ENCODE peak calls at places on chromosomes 5 and 9, in nine cellular contexts. One of them, this sample, is unnamed.
A peak's percentile ranks its signal among the peaks of the same experiment; 100 is the strongest.

GRCh38 chr5:35855221-35855620 is 1.5 kb upstream of the IL7R start:
- DNase-seq in MM.1S: no peak
- DNase-seq in SJSA1: no peak
- DNase-seq in adipocyte: no peak
- DNase-seq in T-cell: no peak
- DNase-seq in caudate nucleus: no peak
- DNase-seq in activated CD4-positive, alpha-beta T cell treated with anti-CD3 and anti-CD28 coated beads, Interleukin-2, amount 50 U/mL, for 24 hours: no peak
- DNase-seq in AG10803: no peak
- DNase-seq in erythroblast: no peak
- DNase-seq in this sample: no peak

GRCh38 chr9:13674926-13675637 is 395.6 kb upstream of the MPDZ start:
- DNase-seq in MM.1S: no peak
- DNase-seq in SJSA1: no peak
- DNase-seq in adipocyte: no peak
- DNase-seq in T-cell: no peak
- DNase-seq in caudate nucleus: no peak
- DNase-seq in activated CD4-positive, alpha-beta T cell treated with anti-CD3 and anti-CD28 coated beads, Interleukin-2, amount 50 U/mL, for 24 hours: no peak
- DNase-seq in AG10803: no peak
- DNase-seq in erythroblast: no peak
- DNase-seq in this sample: no peak

GRCh38 chr5:10827571-10827970 is 66.5 kb upstream of the DAP start:
- DNase-seq in MM.1S: no peak
- DNase-seq in SJSA1: no peak
- DNase-seq in adipocyte: no peak
- DNase-seq in T-cell: no peak
- DNase-seq in caudate nucleus: no peak
- DNase-seq in activated CD4-positive, alpha-beta T cell treated with anti-CD3 and anti-CD28 coated beads, Interleukin-2, amount 50 U/mL, for 24 hours: no peak
- DNase-seq in AG10803: no peak
- DNase-seq in erythroblast: no peak
- DNase-seq in this sample: no peak

GRCh38 chr9:136239135-136239962 is 6.3 kb downstream of the QSOX2 start:
- DNase-seq in MM.1S: no peak
- DNase-seq in SJSA1: no peak
- DNase-seq in adipocyte: no peak
- DNase-seq in T-cell: no peak
- DNase-seq in caudate nucleus: no peak
- DNase-seq in activated CD4-positive, alpha-beta T cell treated with anti-CD3 and anti-CD28 coated beads, Interleukin-2, amount 50 U/mL, for 24 hours: no peak
- DNase-seq in AG10803: no peak
- DNase-seq in erythroblast: no peak
- DNase-seq in this sample: no peak

GRCh38 chr5:89236900-89237299 is 353.9 kb upstream of the MEF2C start:
- DNase-seq in MM.1S: no peak
- DNase-seq in SJSA1: peak; percentile 22
- DNase-seq in adipocyte: no peak
- DNase-seq in T-cell: no peak
- DNase-seq in caudate nucleus: no peak
- DNase-seq in activated CD4-positive, alpha-beta T cell treated with anti-CD3 and anti-CD28 coated beads, Interleukin-2, amount 50 U/mL, for 24 hours: no peak
- DNase-seq in AG10803: no peak
- DNase-seq in erythroblast: no peak
- DNase-seq in this sample: no peak

GRCh38 chr5:82307431-82307830 is 29.3 kb upstream of the RPS23 start:
- DNase-seq in MM.1S: no peak
- DNase-seq in SJSA1: peak; percentile 35
- DNase-seq in adipocyte: peak; percentile 54
- DNase-seq in T-cell: no peak
- DNase-seq in caudate nucleus: no peak
- DNase-seq in activated CD4-positive, alpha-beta T cell treated with anti-CD3 and anti-CD28 coated beads, Interleukin-2, amount 50 U/mL, for 24 hours: no peak
- DNase-seq in AG10803: peak; percentile 83
- DNase-seq in erythroblast: no peak
- DNase-seq in this sample: no peak

GRCh38 chr5:147642666-147643065 is 132.8 kb upstream of the DPYSL3 start:
- DNase-seq in MM.1S: no peak
- DNase-seq in SJSA1: no peak
- DNase-seq in adipocyte: no peak
- DNase-seq in T-cell: no peak
- DNase-seq in caudate nucleus: no peak
- DNase-seq in activated CD4-positive, alpha-beta T cell treated with anti-CD3 and anti-CD28 coated beads, Interleukin-2, amount 50 U/mL, for 24 hours: no peak
- DNase-seq in AG10803: no peak
- DNase-seq in erythroblast: no peak
- DNase-seq in this sample: no peak

GRCh38 chr9:89154651-89155336 is 23.8 kb downstream of the SHC3 start:
- DNase-seq in MM.1S: no peak
- DNase-seq in SJSA1: peak; percentile 58
- DNase-seq in adipocyte: peak; percentile 77
- DNase-seq in T-cell: no peak
- DNase-seq in caudate nucleus: no peak
- DNase-seq in activated CD4-positive, alpha-beta T cell treated with anti-CD3 and anti-CD28 coated beads, Interleukin-2, amount 50 U/mL, for 24 hours: peak; percentile 31
- DNase-seq in AG10803: peak; percentile 93
- DNase-seq in erythroblast: no peak
- DNase-seq in this sample: no peak

GRCh38 chr5:139183502-139183901 is 14.7 kb downstream of the SIL1 start:
- DNase-seq in MM.1S: no peak
- DNase-seq in SJSA1: no peak
- DNase-seq in adipocyte: no peak
- DNase-seq in T-cell: no peak
- DNase-seq in caudate nucleus: no peak
- DNase-seq in activated CD4-positive, alpha-beta T cell treated with anti-CD3 and anti-CD28 coated beads, Interleukin-2, amount 50 U/mL, for 24 hours: no peak
- DNase-seq in AG10803: no peak
- DNase-seq in erythroblast: no peak
- DNase-seq in this sample: no peak

GRCh38 chr9:82781965-82782392 is 281.0 kb downstream of the RASEF start:
- DNase-seq in MM.1S: no peak
- DNase-seq in SJSA1: no peak
- DNase-seq in adipocyte: no peak
- DNase-seq in T-cell: no peak
- DNase-seq in caudate nucleus: no peak
- DNase-seq in activated CD4-positive, alpha-beta T cell treated with anti-CD3 and anti-CD28 coated beads, Interleukin-2, amount 50 U/mL, for 24 hours: no peak
- DNase-seq in AG10803: no peak
- DNase-seq in erythroblast: no peak
- DNase-seq in this sample: no peak

GRCh38 chr5:24621809-24622208 is 23.0 kb downstream of the CDH10 start:
- DNase-seq in MM.1S: no peak
- DNase-seq in SJSA1: no peak
- DNase-seq in adipocyte: no peak
- DNase-seq in T-cell: no peak
- DNase-seq in caudate nucleus: no peak
- DNase-seq in activated CD4-positive, alpha-beta T cell treated with anti-CD3 and anti-CD28 coated beads, Interleukin-2, amount 50 U/mL, for 24 hours: no peak
- DNase-seq in AG10803: peak; percentile 35
- DNase-seq in erythroblast: no peak
- DNase-seq in this sample: no peak

GRCh38 chr5:115738807-115739206 is 77.7 kb downstream of the CDO1 start:
- DNase-seq in MM.1S: no peak
- DNase-seq in SJSA1: no peak
- DNase-seq in adipocyte: no peak
- DNase-seq in T-cell: no peak
- DNase-seq in caudate nucleus: no peak
- DNase-seq in activated CD4-positive, alpha-beta T cell treated with anti-CD3 and anti-CD28 coated beads, Interleukin-2, amount 50 U/mL, for 24 hours: no peak
- DNase-seq in AG10803: no peak
- DNase-seq in erythroblast: no peak
- DNase-seq in this sample: no peak

GRCh38 chr9:134454386-134454978 is 128.2 kb downstream of the RXRA start:
- DNase-seq in MM.1S: no peak
- DNase-seq in SJSA1: no peak
- DNase-seq in adipocyte: no peak
- DNase-seq in T-cell: no peak
- DNase-seq in caudate nucleus: no peak
- DNase-seq in activated CD4-positive, alpha-beta T cell treated with anti-CD3 and anti-CD28 coated beads, Interleukin-2, amount 50 U/mL, for 24 hours: no peak
- DNase-seq in AG10803: no peak
- DNase-seq in erythroblast: no peak
- DNase-seq in this sample: no peak

GRCh38 chr9:7691909-7692308 is 107.7 kb downstream of the DMAC1 start:
- DNase-seq in MM.1S: no peak
- DNase-seq in SJSA1: no peak
- DNase-seq in adipocyte: no peak
- DNase-seq in T-cell: no peak
- DNase-seq in caudate nucleus: no peak
- DNase-seq in activated CD4-positive, alpha-beta T cell treated with anti-CD3 and anti-CD28 coated beads, Interleukin-2, amount 50 U/mL, for 24 hours: no peak
- DNase-seq in AG10803: no peak
- DNase-seq in erythroblast: no peak
- DNase-seq in this sample: no peak

GRCh38 chr5:74112372-74112875 is 486.4 kb downstream of the ARHGEF28 start:
- DNase-seq in MM.1S: no peak
- DNase-seq in SJSA1: no peak
- DNase-seq in adipocyte: no peak
- DNase-seq in T-cell: no peak
- DNase-seq in caudate nucleus: no peak
- DNase-seq in activated CD4-positive, alpha-beta T cell treated with anti-CD3 and anti-CD28 coated beads, Interleukin-2, amount 50 U/mL, for 24 hours: no peak
- DNase-seq in AG10803: no peak
- DNase-seq in erythroblast: no peak
- DNase-seq in this sample: no peak

GRCh38 chr9:444528-444927 is 229.9 kb downstream of the DOCK8 start:
- DNase-seq in MM.1S: no peak
- DNase-seq in SJSA1: no peak
- DNase-seq in adipocyte: no peak
- DNase-seq in T-cell: no peak
- DNase-seq in caudate nucleus: no peak
- DNase-seq in activated CD4-positive, alpha-beta T cell treated with anti-CD3 and anti-CD28 coated beads, Interleukin-2, amount 50 U/mL, for 24 hours: no peak
- DNase-seq in AG10803: no peak
- DNase-seq in erythroblast: no peak
- DNase-seq in this sample: no peak

GRCh38 chr9:37030591-37030939 is 3.5 kb downstream of the PAX5 start:
- DNase-seq in MM.1S: no peak
- DNase-seq in SJSA1: no peak
- DNase-seq in adipocyte: no peak
- DNase-seq in T-cell: no peak
- DNase-seq in caudate nucleus: no peak
- DNase-seq in activated CD4-positive, alpha-beta T cell treated with anti-CD3 and anti-CD28 coated beads, Interleukin-2, amount 50 U/mL, for 24 hours: no peak
- DNase-seq in AG10803: no peak
- DNase-seq in erythroblast: no peak
- DNase-seq in this sample: peak; percentile 69

GRCh38 chr5:88325868-88326267 is 57.2 kb upstream of the TMEM161B start:
- DNase-seq in MM.1S: no peak
- DNase-seq in SJSA1: no peak
- DNase-seq in adipocyte: no peak
- DNase-seq in T-cell: no peak
- DNase-seq in caudate nucleus: no peak
- DNase-seq in activated CD4-positive, alpha-beta T cell treated with anti-CD3 and anti-CD28 coated beads, Interleukin-2, amount 50 U/mL, for 24 hours: no peak
- DNase-seq in AG10803: no peak
- DNase-seq in erythroblast: no peak
- DNase-seq in this sample: no peak

GRCh38 chr5:427415-428087 is 15.4 kb upstream of the EXOC3 start:
- DNase-seq in MM.1S: no peak
- DNase-seq in SJSA1: no peak
- DNase-seq in adipocyte: no peak
- DNase-seq in T-cell: no peak
- DNase-seq in caudate nucleus: no peak
- DNase-seq in activated CD4-positive, alpha-beta T cell treated with anti-CD3 and anti-CD28 coated beads, Interleukin-2, amount 50 U/mL, for 24 hours: no peak
- DNase-seq in AG10803: no peak
- DNase-seq in erythroblast: no peak
- DNase-seq in this sample: no peak

GRCh38 chr5:122864842-122865241 is 19.4 kb downstream of the SNX24 start:
- DNase-seq in MM.1S: no peak
- DNase-seq in SJSA1: no peak
- DNase-seq in adipocyte: no peak
- DNase-seq in T-cell: no peak
- DNase-seq in caudate nucleus: no peak
- DNase-seq in activated CD4-positive, alpha-beta T cell treated with anti-CD3 and anti-CD28 coated beads, Interleukin-2, amount 50 U/mL, for 24 hours: no peak
- DNase-seq in AG10803: no peak
- DNase-seq in erythroblast: no peak
- DNase-seq in this sample: no peak

GRCh38 chr5:90518666-90519065 is 10.7 kb downstream of the LYSMD3 start:
- DNase-seq in MM.1S: peak; percentile 71
- DNase-seq in SJSA1: no peak
- DNase-seq in adipocyte: no peak
- DNase-seq in T-cell: no peak
- DNase-seq in caudate nucleus: no peak
- DNase-seq in activated CD4-positive, alpha-beta T cell treated with anti-CD3 and anti-CD28 coated beads, Interleukin-2, amount 50 U/mL, for 24 hours: no peak
- DNase-seq in AG10803: peak; percentile 30
- DNase-seq in erythroblast: no peak
- DNase-seq in this sample: no peak

GRCh38 chr9:134993416-134993815 is 75.7 kb upstream of the FCN1 start:
- DNase-seq in MM.1S: no peak
- DNase-seq in SJSA1: no peak
- DNase-seq in adipocyte: no peak
- DNase-seq in T-cell: no peak
- DNase-seq in caudate nucleus: no peak
- DNase-seq in activated CD4-positive, alpha-beta T cell treated with anti-CD3 and anti-CD28 coated beads, Interleukin-2, amount 50 U/mL, for 24 hours: no peak
- DNase-seq in AG10803: no peak
- DNase-seq in erythroblast: no peak
- DNase-seq in this sample: no peak

GRCh38 chr5:133873936-133874585 is 94.4 kb downstream of the C5orf15 start:
- DNase-seq in MM.1S: no peak
- DNase-seq in SJSA1: no peak
- DNase-seq in adipocyte: no peak
- DNase-seq in T-cell: no peak
- DNase-seq in caudate nucleus: no peak
- DNase-seq in activated CD4-positive, alpha-beta T cell treated with anti-CD3 and anti-CD28 coated beads, Interleukin-2, amount 50 U/mL, for 24 hours: peak; percentile 37
- DNase-seq in AG10803: peak; percentile 10
- DNase-seq in erythroblast: no peak
- DNase-seq in this sample: no peak

This sample was measured in GM10248.